ENCODE peak calls at places on chromosomes 3 and 15, in eight cellular contexts. D, C, X, O, T, V, F and I are unnamed samples.
A peak's percentile ranks its signal among the peaks of the same experiment; 100 is the strongest.

GRCh38 chr15:69469467-69470191 is 17.0 kb downstream of the RPLP1 start:
- DNase-seq in X (no peak), T (no peak), D (no peak), F (no peak), V (no peak), C (no peak), O (no peak), I (no peak)

GRCh38 chr15:44058126-44058525 is 136.9 kb downstream of the FRMD5 start:
- DNase-seq in T (no peak), D (no peak), F (no peak), X (no peak), C (no peak), V (no peak), O (no peak), I (no peak)

GRCh38 chr3:47566667-47567066 is 12.0 kb downstream of the CSPG5 start:
- DNase-seq in X (no peak), O (no peak), D (no peak), V (no peak), T (no peak), C (no peak), F (no peak), I (no peak)

GRCh38 chr3:179958143-179958542 is 78.6 kb downstream of the PEX5L start:
- DNase-seq in C (no peak), D (no peak), F (no peak), O (no peak), X (no peak), V (no peak), T (no peak), I (no peak)

GRCh38 chr3:138125548-138126221 is 6.5 kb downstream of the A4GNT start:
- DNase-seq in X (no peak), C (no peak), D (no peak), F (no peak), V (peak; percentile 19), O (no peak), T (no peak), I (no peak)

GRCh38 chr3:55330756-55331155 is 156.3 kb downstream of the WNT5A start:
- DNase-seq in C (no peak), D (no peak), O (no peak), T (no peak), V (peak; percentile 18), F (no peak), X (no peak), I (no peak)

GRCh38 chr3:16142350-16143050 is 32.0 kb upstream of the GALNT15 start:
- DNase-seq in O (no peak), F (no peak), C (no peak), V (no peak), T (no peak), D (no peak), X (no peak), I (no peak)

GRCh38 chr3:114899186-114899931 is 247.7 kb downstream of the ZBTB20 start:
- DNase-seq in D (no peak), F (no peak), X (no peak), O (no peak), C (no peak), T (no peak), V (no peak), I (peak; percentile 28)

GRCh38 chr3:100120693-100121092 is 6.4 kb upstream of the FILIP1L start:
- DNase-seq in C (no peak), D (no peak), F (no peak), X (no peak), T (no peak), V (no peak), O (no peak), I (no peak)

GRCh38 chr3:148605551-148605950 is 92.2 kb upstream of the AGTR1 start:
- DNase-seq in F (no peak), D (no peak), X (no peak), C (no peak), V (no peak), O (no peak), T (no peak), I (no peak)

GRCh38 chr15:51579012-51579411 is 43.6 kb downstream of the DMXL2 start:
- DNase-seq in O (no peak), V (peak; percentile 31), D (no peak), F (no peak), X (no peak), C (no peak), T (no peak), I (no peak)

GRCh38 chr3:13852638-13853009 is 27.2 kb downstream of the WNT7A start:
- DNase-seq in T (no peak), D (no peak), F (peak; percentile 63), X (no peak), C (no peak), V (no peak), O (no peak), I (no peak)

GRCh38 chr3:32457971-32458471 is 44.6 kb downstream of the CMTM6 start:
- DNase-seq in F (no peak), X (no peak), T (no peak), V (no peak), O (no peak), C (no peak), D (no peak), I (no peak)

GRCh38 chr3:111709645-111710044 is 114.5 kb upstream of the ZBED2 start:
- DNase-seq in T (no peak), C (no peak), O (no peak), F (no peak), D (no peak), X (no peak), V (no peak), I (no peak)

GRCh38 chr3:128094295-128095151 is 29.1 kb downstream of the RUVBL1 start:
- DNase-seq in D (no peak), T (no peak), F (peak; percentile 84), X (no peak), V (no peak), O (no peak), C (no peak), I (no peak)